ENCODE peak calls at places on chromosomes 5 and 9, in ten cellular contexts. J is kidney, E is OCI-LY7, A is cardiac fibroblast, N is IMR-90, M is fibroblast of pulmonary artery, F is psoas muscle, H is chondrocyte, P is prostate gland, C is gastrocnemius medialis. D is an unnamed sample.

GRCh38 chr9:110578896-110579752 is at the start of gene SVEP1:
- DNase-seq in J (peak), E (no peak), A (peak), N (peak), M (peak), F (peak), H (peak), P (no peak), C (peak), D (peak)

GRCh38 chr9:126664893-126665695 is 51.4 kb downstream of the LMX1B start:
- DNase-seq in J (peak), E (no peak), A (no peak), N (no peak), M (no peak), F (no peak), H (no peak), P (peak), C (no peak), D (peak)

GRCh38 chr5:154403776-154404387 is 41.9 kb upstream of the SAP30L start:
- DNase-seq in J (no peak), E (no peak), A (no peak), N (no peak), M (no peak), F (no peak), H (no peak), P (no peak), C (no peak), D (no peak)

GRCh38 chr5:148807845-148808244 is 18.6 kb upstream of the ADRB2 start:
- DNase-seq in J (no peak), E (peak), A (no peak), N (no peak), M (no peak), F (no peak), H (no peak), P (no peak), C (no peak), D (no peak)

GRCh38 chr5:40223884-40224402 is 455.8 kb upstream of the PTGER4 start:
- DNase-seq in J (no peak), E (no peak), A (peak), N (peak), M (peak), F (no peak), H (no peak), P (no peak), C (no peak), D (no peak)

GRCh38 chr5:138163721-138164120 is 14.7 kb downstream of the BRD8 start:
- DNase-seq in J (no peak), E (no peak), A (no peak), N (no peak), M (no peak), F (no peak), H (no peak), P (no peak), C (no peak), D (no peak)

GRCh38 chr5:172322028-172322965 is 38.7 kb upstream of the UBTD2 start:
- DNase-seq in J (no peak), E (peak), A (no peak), N (no peak), M (no peak), F (no peak), H (no peak), P (no peak), C (no peak), D (no peak)

GRCh38 chr9:135536166-135536565 is 9.8 kb upstream of the OBP2A start:
- DNase-seq in J (no peak), E (no peak), A (peak), N (peak), M (peak), F (no peak), H (no peak), P (no peak), C (no peak), D (no peak)

GRCh38 chr5:137453476-137454080 is 45.5 kb downstream of the SPOCK1 start:
- DNase-seq in J (no peak), E (peak), A (peak), N (peak), M (peak), F (no peak), H (no peak), P (no peak), C (no peak), D (peak)

GRCh38 chr5:127804886-127805426 is 101.8 kb downstream of the CCDC192 start:
- DNase-seq in J (no peak), E (no peak), A (peak), N (peak), M (no peak), F (no peak), H (no peak), P (no peak), C (no peak), D (no peak)

GRCh38 chr5:122142480-122142879 is 13.1 kb downstream of the ZNF474 start:
- DNase-seq in J (no peak), E (no peak), A (peak), N (peak), M (peak), F (no peak), H (no peak), P (no peak), C (no peak), D (no peak)

GRCh38 chr5:123582570-123583293 is 70.8 kb downstream of the CSNK1G3 start:
- DNase-seq in J (no peak), E (no peak), A (peak), N (no peak), M (no peak), F (no peak), H (no peak), P (no peak), C (no peak), D (no peak)

GRCh38 chr9:136562746-136563506 is 17.1 kb upstream of the NOTCH1 start:
- DNase-seq in J (peak), E (no peak), A (no peak), N (no peak), M (no peak), F (no peak), H (no peak), P (no peak), C (no peak), D (no peak)

GRCh38 chr9:136565722-136566552 is 20.1 kb upstream of the NOTCH1 start:
- DNase-seq in J (peak), E (no peak), A (no peak), N (no peak), M (no peak), F (no peak), H (no peak), P (no peak), C (no peak), D (no peak)

GRCh38 chr9:136563646-136564321 is 17.9 kb upstream of the NOTCH1 start:
- DNase-seq in J (peak), E (no peak), A (no peak), N (no peak), M (no peak), F (no peak), H (no peak), P (no peak), C (no peak), D (no peak)

GRCh38 chr9:136565075-136565721 is 19.4 kb upstream of the NOTCH1 start:
- DNase-seq in J (peak), E (no peak), A (no peak), N (no peak), M (peak), F (no peak), H (no peak), P (no peak), C (no peak), D (no peak)

DNA sequence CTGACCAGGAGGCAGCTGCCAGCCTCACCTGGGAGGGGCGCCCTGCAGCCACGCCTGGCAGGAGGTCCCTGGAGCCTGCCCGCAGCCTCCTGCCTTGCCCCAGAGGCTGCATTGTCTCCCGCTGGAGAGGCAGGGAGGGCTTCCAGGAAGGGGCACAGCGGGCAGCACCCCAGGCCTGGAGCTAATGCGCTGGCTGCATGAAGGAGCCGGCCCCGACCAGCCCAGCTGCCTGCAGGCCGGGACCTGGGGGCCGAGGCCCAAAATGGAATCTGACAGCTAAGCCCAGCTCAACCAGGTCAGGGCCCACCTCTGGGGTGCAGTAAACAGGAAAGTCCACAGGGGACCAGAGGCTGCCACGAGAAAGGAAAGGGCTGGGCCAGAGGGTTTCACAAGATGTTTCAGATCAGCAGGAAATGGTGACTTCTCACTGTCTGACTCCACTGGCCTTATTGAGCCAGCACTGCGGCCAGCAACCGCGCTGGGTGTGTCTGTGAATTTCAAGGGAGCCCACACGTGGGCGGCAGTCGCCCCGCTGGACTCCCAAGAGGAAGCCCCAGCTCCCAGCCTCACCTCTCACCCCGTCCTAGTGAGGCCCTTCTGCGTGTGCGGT is 18.6 kb upstream of the NOTCH1 start:
- DNase-seq in J (peak), E (no peak), A (peak), N (peak), M (peak), F (peak), H (no peak), P (no peak), C (peak), D (no peak)
- TF ChIP-seq CTCF in J (no peak), E (no peak), A (peak), N (peak), M (peak), F (no peak), H (peak), P (no peak), C (no peak), D (no peak)

GRCh38 chr9:121703014-121703734 is 51.7 kb downstream of the DAB2IP start:
- DNase-seq in J (no peak), E (no peak), A (no peak), N (no peak), M (no peak), F (no peak), H (no peak), P (no peak), C (no peak), D (no peak)
- TF ChIP-seq CTCF in J (no peak), E (peak), A (peak), N (no peak), M (peak), F (no peak), H (peak), P (no peak), C (no peak), D (no peak)

GRCh38 chr5:77213601-77214000 is 3.1 kb downstream of the PDE8B start:
- DNase-seq in J (no peak), E (no peak), A (no peak), N (no peak), M (no peak), F (no peak), H (no peak), P (no peak), C (no peak), D (no peak)

GRCh38 chr5:77214151-77214550 is 3.7 kb downstream of the PDE8B start:
- DNase-seq in J (no peak), E (no peak), A (no peak), N (no peak), M (no peak), F (no peak), H (no peak), P (no peak), C (no peak), D (no peak)

GRCh38 chr5:77222722-77223121 is 12.2 kb downstream of the PDE8B start:
- DNase-seq in J (no peak), E (no peak), A (no peak), N (no peak), M (no peak), F (no peak), H (no peak), P (no peak), C (no peak), D (no peak)

GRCh38 chr5:77223653-77224052 is 13.2 kb downstream of the PDE8B start:
- DNase-seq in J (no peak), E (no peak), A (no peak), N (no peak), M (no peak), F (no peak), H (no peak), P (no peak), C (no peak), D (no peak)

GRCh38 chr5:77218263-77218662 is 7.8 kb downstream of the PDE8B start:
- DNase-seq in J (no peak), E (peak), A (no peak), N (no peak), M (no peak), F (no peak), H (no peak), P (no peak), C (no peak), D (no peak)
- TF ChIP-seq CTCF in J (no peak), E (peak), A (peak), N (no peak), M (peak), F (no peak), H (peak), P (no peak), C (no peak), D (no peak)

GRCh38 chr9:91948423-91949292 is 1.4 kb downstream of the ROR2 start:
- DNase-seq in J (peak), E (no peak), A (no peak), N (peak), M (peak), F (peak), H (no peak), P (peak), C (no peak), D (peak)

GRCh38 chr9:91949293-91949945 is 609 bp downstream of the ROR2 start:
- DNase-seq in J (peak), E (no peak), A (no peak), N (no peak), M (peak), F (no peak), H (no peak), P (peak), C (no peak), D (no peak)

GRCh38 chr9:91948061-91948422 is 2.0 kb downstream of the ROR2 start:
- DNase-seq in J (no peak), E (no peak), A (no peak), N (peak), M (peak), F (no peak), H (no peak), P (peak), C (no peak), D (no peak)

GRCh38 chr9:91951944-91952520 is 2.0 kb upstream of the ROR2 start:
- DNase-seq in J (no peak), E (no peak), A (peak), N (peak), M (peak), F (no peak), H (no peak), P (no peak), C (no peak), D (no peak)

DNA sequence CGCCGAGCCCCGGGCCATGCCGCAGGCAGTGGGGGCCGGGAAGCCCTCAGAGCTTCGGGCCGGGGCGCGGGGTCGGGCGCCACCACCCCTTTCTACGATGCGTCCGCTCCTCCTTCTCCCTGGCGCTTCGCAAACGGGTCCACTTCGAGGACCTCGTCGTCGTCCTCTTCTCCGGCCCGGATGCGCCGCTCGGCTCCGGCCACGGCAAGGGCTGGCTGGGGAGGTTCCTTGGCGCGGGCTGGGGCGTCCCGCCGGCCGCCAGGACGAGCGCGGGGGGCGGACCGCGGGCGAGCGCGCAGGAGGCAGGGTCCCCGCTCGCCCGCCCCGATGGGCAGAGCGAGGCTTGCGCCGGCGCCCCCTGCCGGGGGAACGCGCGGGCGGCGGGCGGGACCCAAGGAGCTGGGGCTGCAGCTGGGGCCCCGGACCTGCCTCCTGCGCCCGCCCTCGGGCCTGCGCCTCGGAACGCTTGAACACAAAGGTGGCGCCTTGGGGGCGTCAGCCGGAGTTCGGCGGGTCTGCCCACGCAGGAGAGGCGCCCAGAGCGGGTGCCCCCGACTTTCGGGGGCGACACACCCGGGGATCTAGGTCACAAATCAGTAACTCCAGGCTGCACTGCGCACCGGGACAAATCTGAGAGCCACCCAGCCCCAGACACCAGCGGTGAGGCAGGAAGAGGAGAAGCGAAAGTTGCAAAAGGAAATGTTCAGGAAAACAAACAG is at the start of gene ROR2:
- DNase-seq in J (peak), E (no peak), A (peak), N (peak), M (peak), F (peak), H (no peak), P (peak), C (no peak), D (peak)
- TF ChIP-seq CTCF in J (peak), E (peak), A (no peak), N (peak), M (peak), F (peak), H (peak), P (peak), C (peak), D (peak)

DNA sequence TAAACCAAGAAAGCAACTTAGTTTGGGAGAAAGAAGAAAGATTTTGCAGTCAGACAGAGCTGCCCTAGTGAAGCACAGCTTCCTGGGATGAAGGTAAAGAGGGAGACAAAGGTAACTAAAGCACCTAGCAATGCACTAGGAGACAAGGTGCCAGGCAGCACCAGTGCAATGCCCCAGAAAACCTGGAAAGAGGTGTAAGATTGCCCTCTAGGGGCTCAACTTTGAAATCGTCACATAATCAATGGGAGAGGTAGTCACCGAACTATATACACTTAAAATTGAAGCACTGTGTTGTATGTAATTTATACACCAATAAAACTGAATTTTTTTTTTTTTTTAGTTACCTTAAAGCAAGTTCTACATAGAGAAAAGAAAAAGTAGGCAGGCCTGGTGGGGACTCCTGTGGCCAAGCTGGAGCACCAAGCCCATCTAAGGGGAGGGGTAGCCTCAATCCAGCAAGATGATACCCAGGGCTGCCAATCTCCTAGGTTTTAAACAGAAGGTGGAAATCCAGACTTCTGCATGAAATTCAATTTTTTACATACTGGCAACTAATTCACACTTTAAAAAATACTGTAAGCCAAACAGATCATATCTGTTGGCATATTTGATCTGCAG is 48.2 kb downstream of the CDK5RAP2 start:
- DNase-seq in J (no peak), E (peak), A (peak), N (peak), M (peak), F (no peak), H (no peak), P (no peak), C (peak), D (peak)
- TF ChIP-seq CTCF in J (peak), E (peak), A (peak), N (peak), M (peak), F (peak), H (peak), P (no peak), C (peak), D (no peak)

DNA sequence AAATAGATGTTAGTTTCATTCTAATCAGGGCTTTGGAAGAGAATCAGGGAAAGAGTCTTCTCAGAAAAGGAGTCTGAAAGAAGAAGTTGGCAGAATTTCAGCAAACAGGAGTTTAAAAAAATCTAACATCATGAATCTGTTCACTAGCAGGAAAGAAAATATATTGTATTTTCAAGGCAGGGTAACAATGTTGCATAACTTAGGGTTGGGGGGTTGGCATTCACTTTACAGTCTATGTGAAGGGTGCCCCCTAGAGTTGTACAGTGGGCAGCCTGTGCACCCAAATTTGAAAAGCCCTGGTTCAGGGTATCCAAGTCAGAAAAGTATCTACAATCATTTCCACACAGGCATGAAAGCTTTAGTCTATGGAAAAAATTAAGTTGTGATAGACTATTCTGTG is 348.4 kb upstream of the SLC30A5 start:
- DNase-seq in J (no peak), E (no peak), A (peak), N (peak), M (peak), F (no peak), H (no peak), P (no peak), C (no peak), D (no peak)
- TF ChIP-seq CTCF in J (peak), E (peak), A (peak), N (peak), M (peak), F (no peak), H (peak), P (no peak), C (no peak), D (no peak)

GRCh38 chr5:53335115-53335514 is 145.3 kb upstream of the FST start:
- DNase-seq in J (no peak), E (no peak), A (peak), N (peak), M (peak), F (no peak), H (no peak), P (no peak), C (no peak), D (peak)
- TF ChIP-seq CTCF in J (no peak), E (no peak), A (peak), N (peak), M (peak), F (no peak), H (peak), P (no peak), C (no peak), D (no peak)

GRCh38 chr5:38403407-38403806 is 145.0 kb downstream of the EGFLAM start:
- DNase-seq in J (no peak), E (no peak), A (peak), N (peak), M (peak), F (no peak), H (no peak), P (no peak), C (no peak), D (no peak)

GRCh38 chr5:38401145-38401544 is 142.8 kb downstream of the EGFLAM start:
- DNase-seq in J (no peak), E (no peak), A (no peak), N (no peak), M (no peak), F (no peak), H (no peak), P (no peak), C (no peak), D (no peak)

GRCh38 chr5:38408446-38409175 is 147.8 kb downstream of the LIFR start:
- DNase-seq in J (no peak), E (no peak), A (no peak), N (no peak), M (no peak), F (no peak), H (no peak), P (no peak), C (no peak), D (no peak)

GRCh38 chr5:38404236-38404635 is 145.9 kb downstream of the EGFLAM start:
- DNase-seq in J (no peak), E (no peak), A (no peak), N (no peak), M (no peak), F (no peak), H (no peak), P (no peak), C (no peak), D (no peak)

DNA sequence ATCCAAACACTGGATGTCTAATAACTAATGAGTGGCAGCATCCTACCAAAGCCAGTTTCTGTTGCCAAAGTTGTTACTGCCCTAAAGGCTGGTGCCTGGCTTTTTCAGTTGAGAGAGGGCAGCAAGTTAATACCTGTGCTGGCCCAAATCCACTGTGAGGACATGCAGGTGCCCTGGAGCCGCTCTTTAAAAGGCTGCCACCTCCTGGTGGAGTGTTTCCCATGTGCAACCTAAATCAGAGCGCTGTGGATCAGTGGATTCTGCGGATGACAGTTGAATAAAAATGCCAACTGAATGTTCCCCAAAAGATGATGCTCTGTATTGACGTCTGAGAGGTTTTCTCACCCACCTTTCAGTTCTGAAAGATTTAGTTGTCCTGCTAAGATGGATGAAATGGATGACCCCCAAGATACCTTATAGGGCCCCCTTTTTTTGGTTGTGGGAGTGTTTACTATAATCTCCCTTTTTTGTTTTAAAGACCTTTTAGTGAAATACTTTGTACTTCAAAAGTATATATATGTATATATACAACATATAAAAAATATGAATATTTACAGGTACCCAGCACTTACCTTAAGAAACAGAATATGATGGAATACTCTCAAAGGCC is 146.4 kb downstream of the EGFLAM start:
- DNase-seq in J (no peak), E (peak), A (no peak), N (no peak), M (no peak), F (no peak), H (no peak), P (no peak), C (no peak), D (peak)
- TF ChIP-seq CTCF in J (peak), E (peak), A (no peak), N (no peak), M (peak), F (no peak), H (peak), P (no peak), C (no peak), D (no peak)